ENCODE peak calls at places on chromosomes 2 and 18, in four cellular contexts. V, Q, F and X are unnamed samples.

GRCh38 chr2:47521666-47522285 is 118.8 kb downstream of the MSH2 start:
- DNase-seq in V (no peak), F (peak; percentile 76), Q (no peak), X (no peak)

GRCh38 chr2:200373973-200374416 is 67.5 kb downstream of the SPATS2L start:
- DNase-seq in V (peak; percentile 4), Q (peak; percentile 21), F (peak; percentile 41), X (no peak)

GRCh38 chr2:95389256-95390119 is 13.0 kb upstream of the FAHD2A start:
- DNase-seq in F (peak; percentile 51), Q (peak; percentile 76), V (no peak), X (peak; percentile 64)

GRCh38 chr2:54986266-54986665 is 64.0 kb downstream of the RTN4 start:
- DNase-seq in Q (no peak), V (no peak), F (no peak), X (no peak)

GRCh38 chr18:36386150-36386920 is 88.8 kb downstream of the FHOD3 start:
- DNase-seq in V (no peak), F (no peak), Q (no peak), X (no peak)

GRCh38 chr2:5791371-5791770 is 99.2 kb downstream of the SOX11 start:
- DNase-seq in V (no peak), F (no peak), Q (no peak), X (no peak)

GRCh38 chr18:72543362-72544055 is 633 bp downstream of the CBLN2 start:
- DNase-seq in Q (no peak), V (no peak), F (no peak), X (no peak)

GRCh38 chr2:232292395-232293154 is 86.0 kb upstream of the ALPP start:
- DNase-seq in Q (peak; percentile 75), V (no peak), F (peak; percentile 75), X (peak; percentile 52)

GRCh38 chr18:3808985-3809780 is 359.2 kb downstream of the TGIF1 start:
- DNase-seq in V (no peak), F (no peak), Q (no peak), X (no peak)

GRCh38 chr2:236731767-236732580 is 162.3 kb downstream of the ACKR3 start:
- DNase-seq in F (no peak), Q (peak; percentile 49), V (no peak), X (peak; percentile 86)

GRCh38 chr2:240873098-240873788 is 4.6 kb downstream of the AGXT start:
- DNase-seq in F (no peak), V (no peak), Q (no peak), X (no peak)

GRCh38 chr2:204428675-204429074 is 116.6 kb upstream of the PARD3B start:
- DNase-seq in V (no peak), Q (no peak), F (no peak), X (no peak)

GRCh38 chr2:189578272-189578671 is 2.3 kb downstream of the SLC40A1 start:
- DNase-seq in V (no peak), F (no peak), Q (no peak), X (no peak)

GRCh38 chr2:39542523-39542922 is 105.4 kb upstream of the MAP4K3 start:
- DNase-seq in Q (no peak), V (no peak), F (no peak), X (no peak)

GRCh38 chr2:234795272-234795920 is 156.4 kb upstream of the SH3BP4 start:
- DNase-seq in Q (no peak), F (no peak), V (no peak), X (peak; percentile 33)

GRCh38 chr2:121476714-121477113 is 54.0 kb upstream of the RNU4ATAC start:
- DNase-seq in F (no peak), Q (no peak), V (no peak), X (no peak)

GRCh38 chr2:237665713-237666143 is 38.3 kb downstream of the LRRFIP1 start:
- DNase-seq in F (peak; percentile 87), Q (no peak), V (no peak), X (no peak)

GRCh38 chr2:237752761-237753165 is 45.8 kb upstream of the RBM44 start:
- DNase-seq in F (no peak), Q (no peak), V (no peak), X (no peak)

GRCh38 chr2:176172007-176172747 is 15.1 kb downstream of the HOXD3 start:
- DNase-seq in Q (no peak), F (no peak), V (no peak), X (no peak)

GRCh38 chr18:8508320-8508719 is 100.9 kb upstream of the RAB12 start:
- DNase-seq in V (no peak), F (no peak), Q (no peak), X (no peak)

GRCh38 chr18:48933578-48934399 is 17.0 kb downstream of the SMAD7 start:
- DNase-seq in Q (no peak), V (no peak), F (no peak), X (no peak)
- H3K4me3 ChIP-seq in Q (no peak overlapping the region), V (no peak overlapping the region), F (peak overlapping the region; percentile 58), X (peak overlapping the region; percentile 3)

GRCh38 chr2:227407601-227408089 is 19.9 kb upstream of the SCYGR1 start:
- DNase-seq in F (no peak), V (no peak), Q (peak; percentile 31), X (peak; percentile 22)

GRCh38 chr2:227410191-227410590 is 22.4 kb upstream of the SCYGR1 start:
- DNase-seq in F (no peak), V (no peak), Q (no peak), X (peak; percentile 42)

GRCh38 chr2:227404575-227404974 is 16.8 kb upstream of the SCYGR1 start:
- DNase-seq in F (peak; percentile 6), V (no peak), Q (no peak), X (no peak)

GRCh38 chr2:227402959-227403358 is 15.2 kb upstream of the SCYGR1 start:
- DNase-seq in F (no peak), Q (no peak), V (no peak), X (no peak)

GRCh38 chr2:227406177-227407031 is 18.7 kb upstream of the SCYGR1 start:
- DNase-seq in F (peak; percentile 5), V (no peak), Q (peak; percentile 73), X (peak; percentile 97)
- H3K4me3 ChIP-seq in F (no peak overlapping the region), V (no peak overlapping the region), Q (no peak overlapping the region), X (peak overlapping the region; percentile 24)

DNA sequence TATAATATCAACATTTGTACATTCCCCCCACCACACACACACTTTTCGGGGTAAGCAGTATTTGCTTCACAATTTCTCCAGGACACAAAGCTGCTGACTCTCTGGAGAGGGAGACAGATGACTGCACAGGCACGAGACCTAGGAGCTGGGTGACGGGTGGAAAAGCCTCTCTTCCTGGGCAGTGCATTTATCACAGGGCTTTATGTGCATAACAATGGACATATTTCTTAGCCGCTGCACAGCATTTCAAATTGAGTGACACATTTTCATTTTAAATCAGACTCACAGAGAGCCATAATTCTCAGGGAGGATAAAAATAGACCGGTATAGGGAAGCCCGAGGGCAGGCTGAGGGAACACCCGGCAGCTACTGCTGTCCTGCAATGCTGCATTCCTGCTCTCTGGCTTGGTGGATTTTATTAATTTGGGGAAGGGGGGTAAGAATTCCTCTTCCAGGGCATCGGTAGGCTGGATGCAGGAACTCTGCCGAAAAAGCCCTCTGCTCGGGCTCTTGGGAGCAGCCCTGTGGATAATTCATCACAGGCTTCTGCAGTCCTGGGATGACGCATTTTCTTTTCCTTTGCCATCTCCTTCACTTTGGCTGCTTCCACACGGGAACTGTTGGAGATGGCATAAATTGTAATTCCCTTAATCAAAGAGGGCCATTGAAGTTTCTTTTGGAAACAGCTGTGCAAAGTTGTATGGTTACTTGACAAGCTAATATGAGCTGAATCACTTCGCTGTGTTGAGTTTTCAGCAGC is 108.1 kb upstream of the ACAA2 start:
- DNase-seq in V (no peak), F (no peak), Q (no peak), X (peak; percentile 16)
- H3K4me3 ChIP-seq in V (no peak overlapping the region), F (no peak overlapping the region), Q (no peak overlapping the region), X (no peak overlapping the region)

GRCh38 chr2:45342-46130 is 769 bp downstream of the FAM110C start:
- DNase-seq in V (no peak), F (no peak), Q (peak; percentile 42), X (no peak)
- H3K4me3 ChIP-seq in V (peak overlapping the region; percentile 40), F (no peak overlapping the region), Q (peak overlapping the region; percentile 61), X (no peak overlapping the region)

GRCh38 chr2:167570370-167570769 is 677.0 kb downstream of the STK39 start:
- DNase-seq in F (no peak), Q (no peak), V (no peak), X (no peak)
- H3K4me3 ChIP-seq in F (no peak overlapping the region), Q (no peak overlapping the region), V (no peak overlapping the region), X (no peak overlapping the region)

GRCh38 chr2:85540131-85540587 is 1.2 kb downstream of the MAT2A start:
- DNase-seq in V (no peak), Q (no peak), F (no peak), X (peak; percentile 30)

GRCh38 chr2:85541262-85541661 is 2.3 kb downstream of the MAT2A start:
- DNase-seq in V (no peak), Q (no peak), F (no peak), X (no peak)

GRCh38 chr2:85541753-85542457 is 2.9 kb downstream of the MAT2A start:
- DNase-seq in F (no peak), Q (peak; percentile 59), V (no peak), X (peak; percentile 62)

GRCh38 chr2:85545780-85546240 is 6.8 kb downstream of the MAT2A start:
- DNase-seq in F (no peak), Q (no peak), V (no peak), X (no peak)

GRCh38 chr2:85542777-85543176 is 3.8 kb downstream of the MAT2A start:
- DNase-seq in F (no peak), Q (no peak), V (no peak), X (no peak)
- H3K4me3 ChIP-seq in F (no peak overlapping the region), Q (no peak overlapping the region), V (no peak overlapping the region), X (no peak overlapping the region)

GRCh38 chr2:174340400-174341300 is 5.9 kb downstream of the SP9 start:
- DNase-seq in F (no peak), V (no peak), Q (no peak), X (no peak)
- H3K4me3 ChIP-seq in F (no peak overlapping the region), V (no peak overlapping the region), Q (no peak overlapping the region), X (peak overlapping the region; percentile 48)

GRCh38 chr2:224885836-224886547 is 156.3 kb downstream of the DOCK10 start:
- DNase-seq in Q (no peak), F (no peak), V (no peak), X (peak; percentile 86)
- H3K4me3 ChIP-seq in Q (no peak overlapping the region), F (no peak overlapping the region), V (no peak overlapping the region), X (peak overlapping the region; percentile 5)